ENCODE peak calls at places on chromosomes 13 and 19, in nine cellular contexts. Z is activated naive CD4-positive, alpha-beta T cell treated with anti-CD3 and anti-CD28 coated beads for 36 hours; J is astrocyte; M is posterior cingulate gyrus; Q is T-helper 9 cell; K is heart left ventricle; X is GM13977; D is hippocampal formation; I is M059J. H is an unnamed sample.

GRCh38 chr13:77969299-77969698 is 50.7 kb upstream of the EDNRB start:
- DNase-seq in Z (no peak), X (no peak), J (no peak), Q (no peak), K (no peak), D (no peak), M (no peak), I (no peak), H (no peak)

GRCh38 chr13:102846261-102847015 is 606 bp downstream of the ERCC5 start:
- DNase-seq in K (peak), Q (peak), D (peak), X (peak), I (peak), J (peak), M (no peak), Z (peak), H (peak)

GRCh38 chr19:46408611-46409039 is 4.7 kb downstream of the CCDC8 start:
- DNase-seq in J (no peak), M (no peak), D (no peak), Z (no peak), K (peak), I (no peak), Q (no peak), X (no peak), H (no peak)

GRCh38 chr13:95677564-95678386 is 836 bp downstream of the DNAJC3 start:
- DNase-seq in D (no peak), Z (peak), X (no peak), Q (no peak), M (no peak), I (peak), K (no peak), J (peak), H (peak)

GRCh38 chr19:30029721-30030510 is 87.9 kb downstream of the URI1 start:
- DNase-seq in Q (no peak), Z (no peak), M (no peak), K (no peak), X (peak), I (peak), D (no peak), J (peak), H (no peak)

GRCh38 chr19:40467007-40467565 is 285 bp downstream of the SPTBN4 start:
- DNase-seq in Q (peak), I (no peak), M (no peak), Z (no peak), D (no peak), K (no peak), X (peak), J (no peak), H (no peak)

GRCh38 chr13:112124100-112124499 is 57.2 kb downstream of the SOX1 start:
- DNase-seq in D (no peak), X (no peak), K (no peak), Q (no peak), I (no peak), Z (no peak), M (no peak), J (no peak), H (no peak)

GRCh38 chr13:19959831-19960672 is 1.5 kb downstream of the ZMYM2 start:
- DNase-seq in I (peak), K (peak), M (peak), D (peak), X (peak), J (peak), Q (peak), Z (peak), H (peak)

GRCh38 chr13:113425931-113426590 is 27.2 kb downstream of the ADPRHL1 start:
- DNase-seq in I (peak), D (no peak), M (no peak), K (no peak), Q (no peak), Z (no peak), J (no peak), X (no peak), H (peak)

GRCh38 chr13:112182251-112182650 is 115.3 kb downstream of the SOX1 start:
- DNase-seq in K (no peak), Q (no peak), M (no peak), X (no peak), Z (no peak), J (no peak), D (no peak), I (no peak), H (no peak)

GRCh38 chr19:31518626-31519025 is 169.4 kb upstream of the TSHZ3 start:
- DNase-seq in Q (no peak), M (no peak), X (no peak), J (no peak), Z (no peak), D (no peak), K (no peak), I (no peak), H (no peak)

GRCh38 chr19:4375620-4376228 is 24.6 kb downstream of the SH3GL1 start:
- DNase-seq in Z (no peak), J (peak), D (peak), X (peak), I (peak), Q (no peak), K (peak), M (peak), H (no peak)

GRCh38 chr13:67140006-67140405 is 90.1 kb downstream of the PCDH9 start:
- DNase-seq in D (no peak), Z (no peak), J (no peak), K (no peak), Q (no peak), X (no peak), M (no peak), I (no peak), H (no peak)

GRCh38 chr19:7415163-7415856 is 66.6 kb downstream of the ARHGEF18 start:
- DNase-seq in M (no peak), D (no peak), I (peak), J (peak), X (no peak), K (no peak), Q (no peak), Z (no peak), H (no peak)

GRCh38 chr13:41905600-41906254 is 55.2 kb downstream of the VWA8 start:
- DNase-seq in D (no peak), K (no peak), I (peak), X (peak), M (no peak), J (peak), Q (no peak), Z (no peak), H (peak)

GRCh38 chr19:21109116-21109515 is 27.1 kb downstream of the ZNF714 start:
- DNase-seq in X (no peak), Z (no peak), D (no peak), J (peak), I (peak), Q (no peak), K (no peak), M (no peak), H (no peak)

GRCh38 chr19:991174-991931 is 7.2 kb downstream of the WDR18 start:
- DNase-seq in Z (peak), K (no peak), J (no peak), I (no peak), X (peak), M (no peak), Q (peak), D (no peak), H (no peak)

GRCh38 chr13:64925284-64925683 is 2304.9 kb downstream of the PCDH9 start:
- DNase-seq in M (no peak), J (no peak), Z (no peak), Q (no peak), K (no peak), D (no peak), I (no peak), X (no peak), H (no peak)

GRCh38 chr13:113763961-113764792 is 5.2 kb downstream of the TMEM255B start:
- DNase-seq in I (no peak), X (no peak), D (no peak), J (no peak), K (no peak), M (no peak), Z (no peak), Q (no peak), H (no peak)

GRCh38 chr13:88068316-88068715 is 397.1 kb downstream of the SLITRK5 start:
- DNase-seq in M (no peak), Z (no peak), J (peak), Q (no peak), I (no peak), K (no peak), D (no peak), X (no peak), H (no peak)

GRCh38 chr13:20924758-20925394 is 22.3 kb upstream of the XPO4 start:
- DNase-seq in M (peak), I (peak), X (peak), K (peak), Z (peak), D (peak), Q (peak), J (peak), H (peak)

GRCh38 chr13:82062772-82063171 is 1721.8 kb upstream of the SPRY2 start:
- DNase-seq in K (no peak), X (no peak), I (no peak), D (no peak), Q (no peak), M (no peak), J (peak), Z (no peak), H (no peak)

GRCh38 chr13:27953671-27954405 is 15.3 kb downstream of the CDX2 start:
- DNase-seq in I (peak), Q (peak), D (peak), Z (peak), M (peak), X (peak), K (peak), J (peak), H (peak)

GRCh38 chr19:15297416-15298224 is 34.7 kb downstream of the BRD4 start:
- DNase-seq in J (peak), K (no peak), M (no peak), I (no peak), Z (peak), D (no peak), X (no peak), Q (no peak), H (no peak)

GRCh38 chr19:50238043-50238442 is 34.6 kb downstream of the MYH14 start:
- DNase-seq in X (no peak), M (no peak), D (no peak), J (no peak), Q (no peak), K (no peak), I (no peak), Z (no peak), H (no peak)

GRCh38 chr19:18898081-18898532 is 2.1 kb upstream of the CERS1 start:
- DNase-seq in D (no peak), M (no peak), K (no peak), Q (no peak), Z (no peak), X (no peak), I (peak), J (no peak), H (no peak)

GRCh38 chr13:98972627-98973026 is 5.2 kb downstream of the DOCK9 start:
- DNase-seq in D (no peak), M (no peak), X (no peak), J (peak), I (peak), K (no peak), Q (no peak), Z (no peak), H (no peak)

GRCh38 chr13:78598382-78598781 is 5.0 kb downstream of the POU4F1 start:
- DNase-seq in Z (no peak), X (no peak), Q (no peak), K (no peak), I (no peak), J (no peak), D (no peak), M (no peak), H (no peak)

GRCh38 chr13:45162194-45162593 is 38.7 kb downstream of the KCTD4 start:
- DNase-seq in D (no peak), K (no peak), M (no peak), Q (no peak), J (peak), I (peak), Z (no peak), X (no peak), H (no peak)

GRCh38 chr19:48853483-48853882 is 14.9 kb downstream of the PLEKHA4 start:
- DNase-seq in J (no peak), I (no peak), Z (no peak), Q (no peak), D (no peak), X (no peak), K (no peak), M (no peak), H (no peak)

GRCh38 chr13:101289764-101290163 is 126.5 kb downstream of the NALCN start:
- DNase-seq in M (peak), Q (no peak), D (peak), Z (no peak), X (no peak), I (peak), J (peak), K (no peak), H (no peak)

GRCh38 chr13:22061371-22061805 is 390.5 kb downstream of the FGF9 start:
- DNase-seq in I (no peak), J (no peak), K (no peak), Z (peak), Q (peak), X (peak), M (no peak), D (no peak), H (no peak)

GRCh38 chr19:38657633-38658222 is 10.3 kb downstream of the ACTN4 start:
- DNase-seq in X (no peak), I (peak), K (no peak), J (peak), M (no peak), D (no peak), Q (no peak), Z (peak), H (no peak)

GRCh38 chr13:76297331-76297730 is 588.9 kb downstream of the KCTD12 start:
- DNase-seq in Z (no peak), Q (no peak), J (no peak), D (no peak), I (no peak), M (no peak), X (no peak), K (no peak), H (no peak)

GRCh38 chr13:57632276-57633140 is 964 bp downstream of the PCDH17 start:
- DNase-seq in J (peak), Q (no peak), X (peak), D (no peak), Z (no peak), M (peak), I (no peak), K (peak), H (no peak)

GRCh38 chr19:51366999-51367564 is 894 bp upstream of the ETFB start:
- DNase-seq in Q (peak), Z (peak), M (no peak), J (no peak), I (no peak), X (no peak), K (peak), D (no peak), H (peak)